ENCODE peak calls at places on chromosomes 3 and 15, in five cellular contexts. P, V, N, A and K are unnamed samples.

GRCh38 chr3:166864473-166865467 is 515.3 kb downstream of the ZBBX start:
- DNase-seq in P (no peak), V (no peak), N (no peak), A (no peak), K (no peak)

GRCh38 chr15:35560895-35561294 is 14.9 kb upstream of the DPH6 start:
- DNase-seq in P (no peak), V (no peak), N (no peak), A (no peak), K (no peak)

GRCh38 chr15:33135355-33135781 is 59.1 kb downstream of the FMN1 start:
- DNase-seq in P (no peak), V (no peak), N (no peak), A (no peak), K (no peak)

GRCh38 chr15:91471410-91471993 is 371.4 kb downstream of the SV2B start:
- DNase-seq in P (no peak), V (no peak), N (no peak), A (peak; percentile 62), K (no peak)

GRCh38 chr3:65400893-65401292 is 637.8 kb downstream of the MAGI1 start:
- DNase-seq in P (no peak), V (no peak), N (no peak), A (no peak), K (no peak)

GRCh38 chr3:149610351-149611105 is 47.3 kb downstream of the WWTR1 start:
- DNase-seq in P (peak; percentile 40), V (no peak), N (no peak), A (no peak), K (no peak)

GRCh38 chr3:43707998-43708397 is 17.3 kb downstream of the ABHD5 start:
- DNase-seq in P (peak; percentile 43), V (no peak), N (no peak), A (no peak), K (peak; percentile 85)

GRCh38 chr15:73989001-73989798 is 2.9 kb downstream of the STOML1 start:
- DNase-seq in P (no peak), V (no peak), N (no peak), A (no peak), K (peak; percentile 18)

GRCh38 chr15:70643106-70643782 is 120.1 kb downstream of the UACA start:
- DNase-seq in P (no peak), V (no peak), N (no peak), A (no peak), K (no peak)

GRCh38 chr3:28188686-28189085 is 52.7 kb upstream of the CMC1 start:
- DNase-seq in P (no peak), V (no peak), N (no peak), A (no peak), K (no peak)

GRCh38 chr3:179969525-179969924 is 67.2 kb downstream of the PEX5L start:
- DNase-seq in P (no peak), V (peak; percentile 54), N (no peak), A (no peak), K (peak; percentile 3)

GRCh38 chr15:85646538-85647091 is 148.1 kb downstream of the KLHL25 start:
- DNase-seq in P (no peak), V (no peak), N (no peak), A (no peak), K (no peak)

GRCh38 chr3:150697646-150698045 is 6.1 kb downstream of the ERICH6 start:
- DNase-seq in P (no peak), V (no peak), N (no peak), A (no peak), K (no peak)

GRCh38 chr3:86958534-86958933 is 32.4 kb downstream of the VGLL3 start:
- DNase-seq in P (no peak), V (no peak), N (no peak), A (no peak), K (no peak)

DNA sequence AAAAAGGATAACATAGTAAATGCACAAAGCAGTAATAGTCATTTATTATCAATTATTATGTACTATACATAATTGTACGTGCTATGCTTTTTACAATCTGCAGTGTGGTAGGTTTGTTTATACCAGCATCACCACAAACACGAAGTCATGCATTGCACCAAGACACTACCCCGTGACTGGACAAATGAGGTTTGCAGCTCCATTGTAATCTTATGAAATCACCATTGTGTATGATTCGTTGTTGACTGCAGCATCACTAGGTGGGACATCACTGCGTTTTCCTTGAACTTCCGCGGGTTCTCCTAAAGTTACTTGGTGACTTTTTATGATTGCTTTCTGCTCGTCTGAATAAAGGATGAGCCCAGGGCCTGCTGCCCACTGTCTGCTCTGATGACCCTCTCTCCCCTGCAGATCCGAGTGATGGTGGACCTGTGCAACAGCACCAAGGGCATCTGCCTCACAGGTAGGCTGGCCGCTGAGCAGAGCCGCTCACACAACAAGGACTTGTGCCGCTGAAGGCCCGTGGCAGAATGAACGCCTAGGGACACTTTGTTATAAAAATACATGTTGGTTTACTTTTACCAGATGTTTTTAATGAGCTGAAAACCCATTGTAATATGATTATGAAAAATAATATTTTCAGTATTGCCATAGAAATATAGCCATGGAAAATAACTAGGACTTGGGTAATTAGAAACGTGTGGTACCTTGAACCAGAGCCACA is 35.7 kb downstream of the GLDN start:
- DNase-seq in P (no peak), V (no peak), N (no peak), A (no peak), K (no peak)
- TF ChIP-seq CEBPB in P (no peak), V (no peak), N (no peak), A (no peak), K (no peak)

GRCh38 chr3:177602601-177603136 is 405.4 kb upstream of the TBL1XR1 start:
- DNase-seq in P (no peak), V (no peak), N (no peak), A (no peak), K (no peak)
- H3K4me2 ChIP-seq in P (no peak overlapping the region), V (peak overlapping the region; percentile 4), N (no peak overlapping the region), A (no peak overlapping the region), K (peak overlapping the region; percentile 32)

DNA sequence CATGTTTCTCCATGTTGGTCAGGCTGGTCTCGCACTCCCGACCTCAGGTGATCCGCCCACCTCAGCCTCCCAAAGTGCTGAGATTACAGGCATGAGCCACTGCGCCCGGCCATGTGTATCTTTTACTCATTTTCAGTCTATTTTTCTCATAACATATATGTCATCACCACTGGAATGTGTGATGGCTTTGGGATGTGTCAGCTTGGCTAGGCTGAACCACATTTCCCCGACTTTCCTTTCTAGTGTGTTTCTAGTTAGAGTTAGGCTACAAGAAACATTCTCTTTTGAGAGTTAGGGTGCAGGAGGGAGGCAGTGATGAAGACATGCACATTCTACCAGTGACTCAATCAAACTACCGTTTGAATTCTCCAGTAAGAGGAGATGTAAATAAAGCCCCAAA is 444.9 kb upstream of the THBS1 start:
- DNase-seq in P (no peak), V (no peak), N (no peak), A (no peak), K (no peak)
- TF ChIP-seq SRF in P (no peak), V (no peak), N (no peak), A (no peak), K (no peak)

GRCh38 chr3:15633159-15633558 is 31.6 kb downstream of the BTD start:
- DNase-seq in P (no peak), V (no peak), N (no peak), A (no peak), K (no peak)

GRCh38 chr3:15632212-15632580 is 30.7 kb downstream of the BTD start:
- DNase-seq in P (no peak), V (no peak), N (no peak), A (no peak), K (no peak)

GRCh38 chr3:15634671-15635661 is 33.4 kb downstream of the BTD start:
- DNase-seq in P (no peak), V (no peak), N (no peak), A (no peak), K (no peak)

GRCh38 chr3:15636028-15636709 is 34.6 kb downstream of the BTD start:
- DNase-seq in P (no peak), V (no peak), N (no peak), A (no peak), K (peak; percentile 67)

GRCh38 chr3:15633766-15634588 is 32.4 kb downstream of the BTD start:
- DNase-seq in P (no peak), V (no peak), N (no peak), A (no peak), K (no peak)
- TF ChIP-seq CEBPB in P (no peak), V (no peak), N (no peak), A (no peak), K (no peak)